ENCODE peak calls at places on chromosomes 4 and X, in six cellular contexts. One of them, this sample, is unnamed.

GRCh38 chr4:36872679-36873078 is 371.9 kb upstream of the NWD2 start:
- DNase-seq in mesenchymal stem cell: no peak
- DNase-seq in breast epithelium: no peak
- DNase-seq in stomach: no peak
- DNase-seq in cardiac muscle cell: no peak
- DNase-seq in left ventricle myocardium inferior: no peak
- DNase-seq in this sample: no peak

GRCh38 chrX:1205681-1206611 is 6.5 kb downstream of the CRLF2 start:
- DNase-seq in mesenchymal stem cell: peak; percentile 93
- DNase-seq in breast epithelium: peak; percentile 15
- DNase-seq in stomach: no peak
- DNase-seq in cardiac muscle cell: peak; percentile 76
- DNase-seq in left ventricle myocardium inferior: no peak
- DNase-seq in this sample: no peak

GRCh38 chrX:150933945-150934350 is 35.5 kb upstream of the CD99L2 start:
- DNase-seq in mesenchymal stem cell: no peak
- DNase-seq in breast epithelium: no peak
- DNase-seq in stomach: no peak
- DNase-seq in cardiac muscle cell: no peak
- DNase-seq in left ventricle myocardium inferior: no peak
- DNase-seq in this sample: no peak

GRCh38 chrX:132044953-132045352 is 21.9 kb downstream of the STK26 start:
- DNase-seq in mesenchymal stem cell: peak; percentile 72
- DNase-seq in breast epithelium: no peak
- DNase-seq in stomach: no peak
- DNase-seq in cardiac muscle cell: no peak
- DNase-seq in left ventricle myocardium inferior: no peak
- DNase-seq in this sample: no peak

GRCh38 chrX:109384569-109385174 is 97.2 kb downstream of the GUCY2F start:
- DNase-seq in mesenchymal stem cell: peak; percentile 35
- DNase-seq in breast epithelium: no peak
- DNase-seq in stomach: no peak
- DNase-seq in cardiac muscle cell: peak; percentile 57
- DNase-seq in left ventricle myocardium inferior: no peak
- DNase-seq in this sample: no peak

GRCh38 chr4:104524591-104524990 is 29.9 kb upstream of the CXXC4 start:
- DNase-seq in mesenchymal stem cell: peak; percentile 69
- DNase-seq in breast epithelium: no peak
- DNase-seq in stomach: no peak
- DNase-seq in cardiac muscle cell: no peak
- DNase-seq in left ventricle myocardium inferior: no peak
- DNase-seq in this sample: no peak

GRCh38 chr4:129804458-129804981 is 708.6 kb downstream of the C4orf33 start:
- DNase-seq in mesenchymal stem cell: no peak
- DNase-seq in breast epithelium: no peak
- DNase-seq in stomach: no peak
- DNase-seq in cardiac muscle cell: no peak
- DNase-seq in left ventricle myocardium inferior: no peak
- DNase-seq in this sample: no peak

GRCh38 chrX:68824152-68824433 is 4.7 kb upstream of the EFNB1 start:
- DNase-seq in mesenchymal stem cell: no peak
- DNase-seq in breast epithelium: no peak
- DNase-seq in stomach: no peak
- DNase-seq in cardiac muscle cell: no peak
- DNase-seq in left ventricle myocardium inferior: no peak
- DNase-seq in this sample: no peak

GRCh38 chr4:147733614-147734344 is 1.9 kb downstream of the ARHGAP10 start:
- DNase-seq in mesenchymal stem cell: peak; percentile 59
- DNase-seq in breast epithelium: no peak
- DNase-seq in stomach: no peak
- DNase-seq in cardiac muscle cell: peak; percentile 52
- DNase-seq in left ventricle myocardium inferior: peak; percentile 29
- DNase-seq in this sample: no peak

GRCh38 chr4:158938462-158939044 is 164.3 kb upstream of the RAPGEF2 start:
- DNase-seq in mesenchymal stem cell: no peak
- DNase-seq in breast epithelium: no peak
- DNase-seq in stomach: no peak
- DNase-seq in cardiac muscle cell: no peak
- DNase-seq in left ventricle myocardium inferior: no peak
- DNase-seq in this sample: no peak

GRCh38 chr4:82586055-82586454 is 24.3 kb upstream of the TMEM150C start:
- DNase-seq in mesenchymal stem cell: no peak
- DNase-seq in breast epithelium: no peak
- DNase-seq in stomach: no peak
- DNase-seq in cardiac muscle cell: no peak
- DNase-seq in left ventricle myocardium inferior: no peak
- DNase-seq in this sample: no peak

GRCh38 chr4:165288639-165289428 is 38.6 kb upstream of the MSMO1 start:
- DNase-seq in mesenchymal stem cell: peak; percentile 64
- DNase-seq in breast epithelium: no peak
- DNase-seq in stomach: no peak
- DNase-seq in cardiac muscle cell: no peak
- DNase-seq in left ventricle myocardium inferior: no peak
- DNase-seq in this sample: no peak

GRCh38 chr4:113336556-113336955 is 287.1 kb downstream of the ANK2 start:
- DNase-seq in mesenchymal stem cell: no peak
- DNase-seq in breast epithelium: no peak
- DNase-seq in stomach: no peak
- DNase-seq in cardiac muscle cell: no peak
- DNase-seq in left ventricle myocardium inferior: no peak
- DNase-seq in this sample: no peak

GRCh38 chrX:154092371-154092770 is 5.1 kb downstream of the MECP2 start:
- DNase-seq in mesenchymal stem cell: no peak
- DNase-seq in breast epithelium: no peak
- DNase-seq in stomach: no peak
- DNase-seq in cardiac muscle cell: no peak
- DNase-seq in left ventricle myocardium inferior: no peak
- DNase-seq in this sample: no peak

GRCh38 chrX:150736478-150736877 is 43.3 kb downstream of the MTMR1 start:
- DNase-seq in mesenchymal stem cell: no peak
- DNase-seq in breast epithelium: no peak
- DNase-seq in stomach: no peak
- DNase-seq in cardiac muscle cell: no peak
- DNase-seq in left ventricle myocardium inferior: no peak
- DNase-seq in this sample: no peak

GRCh38 chr4:78954048-78954666 is 14.9 kb upstream of the PAQR3 start:
- DNase-seq in mesenchymal stem cell: peak; percentile 11
- DNase-seq in breast epithelium: no peak
- DNase-seq in stomach: no peak
- DNase-seq in cardiac muscle cell: peak; percentile 68
- DNase-seq in left ventricle myocardium inferior: no peak
- DNase-seq in this sample: no peak

GRCh38 chrX:4935846-4936245 is 1222.4 kb upstream of the PRKX start:
- DNase-seq in mesenchymal stem cell: peak; percentile 6
- DNase-seq in breast epithelium: no peak
- DNase-seq in stomach: no peak
- DNase-seq in cardiac muscle cell: no peak
- DNase-seq in left ventricle myocardium inferior: no peak
- DNase-seq in this sample: no peak

GRCh38 chr4:73704314-73705055 is 35.9 kb upstream of the CXCL8 start:
- DNase-seq in mesenchymal stem cell: peak; percentile 98
- DNase-seq in breast epithelium: no peak
- DNase-seq in stomach: peak; percentile 63
- DNase-seq in cardiac muscle cell: no peak
- DNase-seq in left ventricle myocardium inferior: no peak
- DNase-seq in this sample: peak; percentile 31

GRCh38 chr4:61614256-61614655 is 414.1 kb downstream of the ADGRL3 start:
- DNase-seq in mesenchymal stem cell: peak; percentile 26
- DNase-seq in breast epithelium: no peak
- DNase-seq in stomach: no peak
- DNase-seq in cardiac muscle cell: no peak
- DNase-seq in left ventricle myocardium inferior: no peak
- DNase-seq in this sample: no peak

GRCh38 chr4:88359558-88359957 is 19.1 kb upstream of the HERC6 start:
- DNase-seq in mesenchymal stem cell: no peak
- DNase-seq in breast epithelium: no peak
- DNase-seq in stomach: no peak
- DNase-seq in cardiac muscle cell: no peak
- DNase-seq in left ventricle myocardium inferior: no peak
- DNase-seq in this sample: no peak

DNA sequence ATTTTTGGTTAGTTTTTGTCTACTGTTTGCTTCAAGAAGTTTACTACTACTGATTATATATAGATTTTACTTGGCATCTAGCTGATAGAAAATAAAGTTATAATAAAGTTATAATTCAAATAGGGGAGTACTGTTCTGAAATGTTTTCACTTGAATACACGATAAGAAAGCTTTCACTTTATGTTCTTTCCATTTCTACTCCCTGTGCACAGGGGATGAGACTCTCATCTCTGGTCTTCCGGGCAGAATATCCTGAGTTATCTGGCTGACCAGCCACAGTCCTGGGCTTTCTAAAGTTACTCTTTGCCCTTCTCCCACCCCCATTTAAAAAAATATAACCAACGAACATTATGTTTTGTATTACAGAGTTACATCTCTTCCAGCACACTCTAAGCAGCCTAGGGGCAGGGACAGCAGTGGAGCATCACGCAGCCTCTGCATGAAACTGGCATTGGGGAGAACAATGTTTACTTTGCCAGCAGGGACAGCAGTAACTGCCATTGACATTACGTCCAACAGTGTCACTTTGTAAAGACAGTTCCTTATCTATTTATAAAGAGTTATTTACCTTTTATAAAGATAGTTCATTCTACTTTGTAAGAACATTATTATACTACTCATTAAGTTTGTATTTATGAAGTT is 64.3 kb downstream of the METTL14 start:
- DNase-seq in mesenchymal stem cell: no peak
- DNase-seq in breast epithelium: no peak
- DNase-seq in stomach: no peak
- DNase-seq in cardiac muscle cell: no peak
- DNase-seq in left ventricle myocardium inferior: no peak
- DNase-seq in this sample: no peak
- H3K4me1 ChIP-seq in mesenchymal stem cell: no peaks in the 10 kb centered on the region
- H3K4me1 ChIP-seq in breast epithelium: peaks cover 7% of the 10 kb centered on the region
- H3K4me1 ChIP-seq in stomach: peaks cover 9% of the 10 kb centered on the region
- H3K4me1 ChIP-seq in cardiac muscle cell: peaks cover 26% of the 10 kb centered on the region
- H3K4me1 ChIP-seq in left ventricle myocardium inferior: peaks cover 91% of the 10 kb centered on the region
- H3K4me1 ChIP-seq in this sample: peaks cover 11% of the 10 kb centered on the region

GRCh38 chr4:77699731-77700210 is 94.2 kb downstream of the CXCL13 start:
- DNase-seq in mesenchymal stem cell: peak; percentile 94
- DNase-seq in breast epithelium: no peak
- DNase-seq in stomach: no peak
- DNase-seq in cardiac muscle cell: peak; percentile 71
- DNase-seq in left ventricle myocardium inferior: no peak
- DNase-seq in this sample: no peak
- H3K4me1 ChIP-seq in mesenchymal stem cell: peaks cover 7% of the 10 kb centered on the region
- H3K4me1 ChIP-seq in breast epithelium: no peaks in the 10 kb centered on the region
- H3K4me1 ChIP-seq in stomach: no peaks in the 10 kb centered on the region
- H3K4me1 ChIP-seq in cardiac muscle cell: peaks cover 20% of the 10 kb centered on the region
- H3K4me1 ChIP-seq in left ventricle myocardium inferior: peaks cover 24% of the 10 kb centered on the region
- H3K4me1 ChIP-seq in this sample: no peaks in the 10 kb centered on the region

GRCh38 chr4:184471872-184472539 is 2.3 kb downstream of the IRF2 start:
- DNase-seq in mesenchymal stem cell: peak; percentile 50
- DNase-seq in breast epithelium: no peak
- DNase-seq in stomach: no peak
- DNase-seq in cardiac muscle cell: no peak
- DNase-seq in left ventricle myocardium inferior: no peak
- DNase-seq in this sample: no peak

GRCh38 chr4:184473515-184474260 is 662 bp downstream of the IRF2 start:
- DNase-seq in mesenchymal stem cell: peak; percentile 70
- DNase-seq in breast epithelium: no peak
- DNase-seq in stomach: peak; percentile 44
- DNase-seq in cardiac muscle cell: peak; percentile 63
- DNase-seq in left ventricle myocardium inferior: peak; percentile 42
- DNase-seq in this sample: no peak

GRCh38 chr4:184474261-184475095 is at the start of gene IRF2:
- DNase-seq in mesenchymal stem cell: peak; percentile 99
- DNase-seq in breast epithelium: peak; percentile 96
- DNase-seq in stomach: peak; percentile 97
- DNase-seq in cardiac muscle cell: peak; percentile 95
- DNase-seq in left ventricle myocardium inferior: peak; percentile 98
- DNase-seq in this sample: peak; percentile 83

GRCh38 chr4:184473265-184473514 is 1.2 kb downstream of the IRF2 start:
- DNase-seq in mesenchymal stem cell: no peak
- DNase-seq in breast epithelium: no peak
- DNase-seq in stomach: no peak
- DNase-seq in cardiac muscle cell: no peak
- DNase-seq in left ventricle myocardium inferior: no peak
- DNase-seq in this sample: no peak

DNA sequence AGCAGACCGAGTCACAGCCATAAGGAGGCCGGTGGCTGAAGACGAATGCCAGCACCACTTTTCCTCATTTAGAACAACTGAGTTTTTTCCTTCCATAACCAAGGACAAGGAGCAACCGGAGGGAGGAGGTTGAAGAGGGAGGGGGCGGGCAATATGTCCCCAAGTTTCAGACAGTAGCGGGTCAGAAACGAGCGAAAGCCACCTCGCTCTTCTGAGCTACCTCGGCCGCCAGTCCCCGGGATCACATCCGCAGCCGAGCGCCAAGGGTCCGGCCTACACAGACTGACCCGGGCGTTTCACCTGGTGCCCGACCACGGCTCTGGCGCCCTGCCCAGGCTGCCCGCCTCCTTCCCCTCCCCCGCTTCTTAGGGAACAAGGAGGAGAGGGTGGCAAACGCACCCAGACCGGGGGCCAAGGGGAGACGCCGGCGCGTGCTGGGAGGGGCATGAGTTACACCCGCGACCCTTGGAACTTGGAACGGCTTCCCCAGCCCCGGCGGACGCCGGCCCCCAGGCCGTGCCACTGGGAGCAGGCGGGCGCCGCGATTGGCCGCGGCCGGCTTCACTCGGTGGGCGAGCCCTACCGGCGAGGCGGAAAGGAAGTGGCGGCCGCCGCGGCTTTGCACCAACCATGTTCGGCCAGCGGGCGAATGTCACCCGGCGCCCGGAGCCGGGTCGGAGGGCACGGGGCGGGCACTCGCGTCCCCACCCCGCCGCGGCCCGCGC is 1.6 kb downstream of the IRF2 start:
- DNase-seq in mesenchymal stem cell: peak; percentile 80
- DNase-seq in breast epithelium: peak; percentile 76
- DNase-seq in stomach: peak; percentile 92
- DNase-seq in cardiac muscle cell: peak; percentile 93
- DNase-seq in left ventricle myocardium inferior: peak; percentile 84
- DNase-seq in this sample: peak; percentile 30
- H3K4me1 ChIP-seq in mesenchymal stem cell: peaks cover 3% of the 10 kb centered on the region
- H3K4me1 ChIP-seq in breast epithelium: peaks cover 11% of the 10 kb centered on the region
- H3K4me1 ChIP-seq in stomach: peaks cover 43% of the 10 kb centered on the region
- H3K4me1 ChIP-seq in cardiac muscle cell: peaks cover 9% of the 10 kb centered on the region
- H3K4me1 ChIP-seq in left ventricle myocardium inferior: peaks cover 90% of the 10 kb centered on the region
- H3K4me1 ChIP-seq in this sample: peaks cover 26% of the 10 kb centered on the region

DNA sequence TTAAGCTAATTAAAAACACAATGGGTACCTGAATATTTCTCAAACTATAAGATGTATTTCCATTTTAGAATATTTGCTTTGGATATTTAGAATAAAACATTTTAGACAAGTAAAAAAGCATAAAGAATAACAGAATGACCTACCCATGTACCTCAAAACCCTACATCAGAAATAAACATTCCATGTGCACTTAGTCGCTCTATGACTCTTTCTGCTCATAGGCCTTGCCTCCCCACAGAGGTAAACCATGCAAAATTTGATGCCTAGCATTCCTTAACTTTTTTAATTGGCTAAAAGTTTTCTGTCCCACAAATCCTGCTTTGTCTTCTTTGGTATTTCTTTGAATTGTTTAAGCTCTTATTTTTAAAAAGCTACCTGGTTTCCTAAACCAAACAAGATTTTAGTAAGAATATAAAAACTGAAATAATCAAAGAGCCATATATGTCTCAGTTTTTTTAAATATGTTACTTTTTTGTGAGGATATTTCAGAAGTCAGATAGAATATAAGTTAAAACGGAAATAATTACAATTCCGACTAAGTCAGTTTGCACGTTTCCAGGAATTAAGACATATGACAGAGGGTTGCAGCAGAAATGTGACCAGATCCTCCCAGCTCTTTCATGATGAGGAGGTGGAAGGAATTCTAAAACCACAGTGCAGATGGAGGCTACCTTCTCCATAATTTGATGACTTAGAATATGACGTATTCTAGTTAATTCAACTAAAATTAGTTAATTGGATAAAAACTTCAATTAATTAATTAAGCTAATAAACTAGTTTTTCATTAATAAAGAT is 102.5 kb downstream of the FIP1L1 start:
- DNase-seq in mesenchymal stem cell: no peak
- DNase-seq in breast epithelium: no peak
- DNase-seq in stomach: no peak
- DNase-seq in cardiac muscle cell: no peak
- DNase-seq in left ventricle myocardium inferior: no peak
- DNase-seq in this sample: no peak
- H3K4me1 ChIP-seq in mesenchymal stem cell: peaks cover 3% of the 10 kb centered on the region
- H3K4me1 ChIP-seq in breast epithelium: no peaks in the 10 kb centered on the region
- H3K4me1 ChIP-seq in stomach: no peaks in the 10 kb centered on the region
- H3K4me1 ChIP-seq in cardiac muscle cell: no peaks in the 10 kb centered on the region
- H3K4me1 ChIP-seq in left ventricle myocardium inferior: no peaks in the 10 kb centered on the region
- H3K4me1 ChIP-seq in this sample: peaks cover 38% of the 10 kb centered on the region

This sample was measured in esophagus squamous epithelium.